ENCODE peak calls at places on chromosomes 6 and 20, in ten cellular contexts. A, E, Y, P, Z, C, G, V, N and R are unnamed samples.

GRCh38 chr20:46188866-46189265 is 70.8 kb downstream of the CD40 start:
- DNase-seq in P (no peak), Y (no peak), E (no peak), C (no peak), N (no peak), Z (no peak), V (no peak), A (no peak), G (no peak), R (peak)

GRCh38 chr20:39822667-39823066 is 860.5 kb downstream of the DHX35 start:
- DNase-seq in C (no peak), Y (no peak), N (no peak), G (no peak), A (peak), V (no peak), Z (no peak), P (no peak), E (no peak), R (no peak)

GRCh38 chr6:164283574-164283973 is 869.1 kb downstream of the QKI start:
- DNase-seq in Y (peak), C (no peak), P (no peak), G (no peak), E (no peak), N (no peak), A (no peak), Z (no peak), V (no peak), R (no peak)

GRCh38 chr20:51565741-51566140 is 23.2 kb upstream of the NFATC2 start:
- DNase-seq in V (no peak), C (no peak), P (no peak), A (no peak), Y (peak), Z (no peak), G (no peak), E (no peak), N (no peak), R (peak)

GRCh38 chr20:63149531-63150207 is 66.3 kb downstream of the YTHDF1 start:
- DNase-seq in A (no peak), Y (no peak), G (no peak), C (no peak), Z (peak), P (no peak), N (no peak), V (no peak), E (no peak), R (no peak)

GRCh38 chr20:58274384-58274783 is 35.1 kb upstream of the RAB22A start:
- DNase-seq in A (no peak), Z (no peak), N (no peak), V (no peak), E (no peak), Y (no peak), P (no peak), C (no peak), G (no peak), R (no peak)

GRCh38 chr20:50915424-50915823 is 15.8 kb downstream of the ADNP start:
- DNase-seq in Y (no peak), A (no peak), E (no peak), P (no peak), N (no peak), Z (no peak), G (no peak), V (no peak), C (no peak), R (no peak)

GRCh38 chr6:159701413-159701999 is 8.5 kb upstream of the SOD2 start:
- DNase-seq in V (no peak), A (peak), N (no peak), E (no peak), Z (no peak), P (no peak), G (no peak), Y (no peak), C (no peak), R (no peak)

GRCh38 chr20:1624811-1625690 is 5.2 kb upstream of the SIRPB1 start:
- DNase-seq in Y (no peak), E (no peak), C (no peak), P (no peak), Z (no peak), N (no peak), V (no peak), A (no peak), G (no peak), R (no peak)

GRCh38 chr6:75430631-75431345 is 62.8 kb downstream of the FILIP1 start:
- DNase-seq in V (no peak), Z (no peak), G (no peak), E (peak), N (no peak), P (no peak), A (peak), Y (no peak), C (no peak), R (no peak)

GRCh38 chr6:105492706-105493673 is 90.1 kb upstream of the PREP start:
- DNase-seq in C (no peak), N (no peak), V (no peak), Z (no peak), P (no peak), A (no peak), E (no peak), Y (peak), G (no peak), R (no peak)

GRCh38 chr6:158552055-158552795 is 7.7 kb upstream of the TMEM181 start:
- DNase-seq in G (no peak), E (no peak), C (no peak), P (no peak), Y (no peak), Z (no peak), A (no peak), V (no peak), N (no peak), R (no peak)

GRCh38 chr6:149080511-149080910 is 237.0 kb upstream of the TAB2 start:
- DNase-seq in C (no peak), G (no peak), N (no peak), V (no peak), Y (no peak), P (no peak), E (no peak), A (peak), Z (no peak), R (no peak)

GRCh38 chr6:49939993-49940498 is 23.9 kb downstream of the DEFB114 start:
- DNase-seq in N (no peak), P (no peak), Z (no peak), E (no peak), A (no peak), Y (no peak), V (no peak), C (no peak), G (no peak), R (no peak)